ENCODE peak calls at places on chromosomes 16 and 17, in four cellular contexts. One of them, this sample, is unnamed.

GRCh38 chr17:2054740-2055493 is at the start of gene HIC1:
- DNase-seq in testis: peak; percentile 84
- DNase-seq in A549: peak; percentile 74
- DNase-seq in IMR-90: peak; percentile 73
- DNase-seq in this sample: peak; percentile 57

GRCh38 chr17:1347681-1348318 is 52.2 kb downstream of the YWHAE start:
- DNase-seq in testis: peak; percentile 59
- DNase-seq in A549: no peak
- DNase-seq in IMR-90: peak; percentile 16
- DNase-seq in this sample: peak; percentile 44

GRCh38 chr17:37261286-37261685 is 114.5 kb upstream of the C17orf78 start:
- DNase-seq in testis: no peak
- DNase-seq in A549: no peak
- DNase-seq in IMR-90: peak; percentile 27
- DNase-seq in this sample: peak; percentile 43

GRCh38 chr17:36816889-36817288 is 120.4 kb upstream of the LHX1 start:
- DNase-seq in testis: no peak
- DNase-seq in A549: no peak
- DNase-seq in IMR-90: no peak
- DNase-seq in this sample: no peak

GRCh38 chr16:12868169-12868568 is 33.2 kb upstream of the SHISA9 start:
- DNase-seq in testis: no peak
- DNase-seq in A549: no peak
- DNase-seq in IMR-90: no peak
- DNase-seq in this sample: no peak

GRCh38 chr16:23700509-23700908 is 12.5 kb downstream of the ERN2 start:
- DNase-seq in testis: no peak
- DNase-seq in A549: no peak
- DNase-seq in IMR-90: no peak
- DNase-seq in this sample: no peak

GRCh38 chr17:40612510-40613244 is 34.9 kb downstream of the SMARCE1 start:
- DNase-seq in testis: no peak
- DNase-seq in A549: no peak
- DNase-seq in IMR-90: no peak
- DNase-seq in this sample: peak; percentile 21

GRCh38 chr16:74577882-74578366 is 29.0 kb downstream of the GLG1 start:
- DNase-seq in testis: no peak
- DNase-seq in A549: no peak
- DNase-seq in IMR-90: peak; percentile 88
- DNase-seq in this sample: peak; percentile 70

GRCh38 chr17:3025421-3026124 is 37.8 kb downstream of the OR1D5 start:
- DNase-seq in testis: no peak
- DNase-seq in A549: no peak
- DNase-seq in IMR-90: no peak
- DNase-seq in this sample: no peak

GRCh38 chr17:10699861-10700260 is 2.5 kb downstream of the ADPRM start:
- DNase-seq in testis: no peak
- DNase-seq in A549: no peak
- DNase-seq in IMR-90: no peak
- DNase-seq in this sample: no peak

GRCh38 chr16:17125671-17126070 is 345.1 kb downstream of the XYLT1 start:
- DNase-seq in testis: no peak
- DNase-seq in A549: no peak
- DNase-seq in IMR-90: peak; percentile 49
- DNase-seq in this sample: peak; percentile 15

GRCh38 chr17:3843935-3844516 is 2.0 kb downstream of the NCBP3 start:
- DNase-seq in testis: no peak
- DNase-seq in A549: peak; percentile 78
- DNase-seq in IMR-90: no peak
- DNase-seq in this sample: peak; percentile 38

GRCh38 chr16:66255647-66256046 is 110.8 kb upstream of the CDH5 start:
- DNase-seq in testis: no peak
- DNase-seq in A549: no peak
- DNase-seq in IMR-90: no peak
- DNase-seq in this sample: no peak

GRCh38 chr17:5418858-5419355 is 555 bp downstream of the NUP88 start:
- DNase-seq in testis: peak; percentile 43
- DNase-seq in A549: peak; percentile 34
- DNase-seq in IMR-90: peak; percentile 39
- DNase-seq in this sample: peak; percentile 77

GRCh38 chr17:3780986-3781385 is 20.0 kb downstream of the ITGAE start:
- DNase-seq in testis: no peak
- DNase-seq in A549: no peak
- DNase-seq in IMR-90: no peak
- DNase-seq in this sample: no peak

GRCh38 chr17:10111907-10112452 is 86.4 kb downstream of the GAS7 start:
- DNase-seq in testis: no peak
- DNase-seq in A549: no peak
- DNase-seq in IMR-90: no peak
- DNase-seq in this sample: no peak

GRCh38 chr17:78924481-78925151 is 571 bp downstream of the TIMP2 start:
- DNase-seq in testis: no peak
- DNase-seq in A549: no peak
- DNase-seq in IMR-90: no peak
- DNase-seq in this sample: no peak

GRCh38 chr16:12625068-12625467 is 178.6 kb downstream of the CPPED1 start:
- DNase-seq in testis: no peak
- DNase-seq in A549: no peak
- DNase-seq in IMR-90: no peak
- DNase-seq in this sample: no peak

GRCh38 chr16:7377231-7377630 is 44.6 kb downstream of the RBFOX1 start:
- DNase-seq in testis: no peak
- DNase-seq in A549: no peak
- DNase-seq in IMR-90: no peak
- DNase-seq in this sample: no peak

GRCh38 chr16:65032397-65032796 is 89.5 kb downstream of the CDH11 start:
- DNase-seq in testis: no peak
- DNase-seq in A549: no peak
- DNase-seq in IMR-90: peak; percentile 62
- DNase-seq in this sample: no peak

GRCh38 chr16:57093845-57094564 is 1.6 kb downstream of the CPNE2 start:
- DNase-seq in testis: no peak
- DNase-seq in A549: no peak
- DNase-seq in IMR-90: no peak
- DNase-seq in this sample: no peak

GRCh38 chr17:51165680-51166197 is 472 bp upstream of the NME2 start:
- DNase-seq in testis: no peak
- DNase-seq in A549: no peak
- DNase-seq in IMR-90: peak; percentile 22
- DNase-seq in this sample: no peak

GRCh38 chr17:29694923-29695563 is 72.3 kb upstream of the CORO6 start:
- DNase-seq in testis: no peak
- DNase-seq in A549: no peak
- DNase-seq in IMR-90: no peak
- DNase-seq in this sample: no peak

GRCh38 chr16:88287219-88287618 is 95.5 kb upstream of the ZNF469 start:
- DNase-seq in testis: peak; percentile 48
- DNase-seq in A549: peak; percentile 68
- DNase-seq in IMR-90: no peak
- DNase-seq in this sample: no peak

GRCh38 chr16:89193021-89193575 is 7.2 kb downstream of the SLC22A31 start:
- DNase-seq in testis: no peak
- DNase-seq in A549: peak; percentile 84
- DNase-seq in IMR-90: peak; percentile 86
- DNase-seq in this sample: no peak

GRCh38 chr17:57121308-57122042 is 36.4 kb downstream of the AKAP1 start:
- DNase-seq in testis: peak; percentile 72
- DNase-seq in A549: peak; percentile 56
- DNase-seq in IMR-90: peak; percentile 36
- DNase-seq in this sample: no peak

GRCh38 chr16:89637379-89637778 is 20.1 kb downstream of the CHMP1A start:
- DNase-seq in testis: no peak
- DNase-seq in A549: no peak
- DNase-seq in IMR-90: no peak
- DNase-seq in this sample: no peak

GRCh38 chr16:88442811-88443576 is 10.1 kb upstream of the ZFPM1 start:
- DNase-seq in testis: peak; percentile 72
- DNase-seq in A549: peak; percentile 76
- DNase-seq in IMR-90: peak; percentile 55
- DNase-seq in this sample: peak; percentile 62

GRCh38 chr17:78112508-78113471 is 15.8 kb downstream of the TMC6 start:
- DNase-seq in testis: peak; percentile 77
- DNase-seq in A549: peak; percentile 73
- DNase-seq in IMR-90: peak; percentile 13
- DNase-seq in this sample: peak; percentile 38

GRCh38 chr17:29590261-29590978 is 972 bp upstream of the GIT1 start:
- DNase-seq in testis: no peak
- DNase-seq in A549: peak; percentile 73
- DNase-seq in IMR-90: peak; percentile 58
- DNase-seq in this sample: no peak

GRCh38 chr17:2986925-2987324 is 76.5 kb downstream of the OR1D5 start:
- DNase-seq in testis: no peak
- DNase-seq in A549: no peak
- DNase-seq in IMR-90: no peak
- DNase-seq in this sample: no peak

GRCh38 chr17:79455636-79456035 is 155.2 kb downstream of the RBFOX3 start:
- DNase-seq in testis: no peak
- DNase-seq in A549: no peak
- DNase-seq in IMR-90: no peak
- DNase-seq in this sample: no peak

GRCh38 chr16:28136751-28137434 is 73.4 kb upstream of the GSG1L start:
- DNase-seq in testis: peak; percentile 38
- DNase-seq in A549: no peak
- DNase-seq in IMR-90: no peak
- DNase-seq in this sample: no peak

GRCh38 chr17:45312477-45313418 is 4.1 kb downstream of the MAP3K14 start:
- DNase-seq in testis: no peak
- DNase-seq in A549: no peak
- DNase-seq in IMR-90: no peak
- DNase-seq in this sample: no peak

GRCh38 chr17:14302421-14303099 is 1.7 kb downstream of the HS3ST3B1 start:
- DNase-seq in testis: peak; percentile 87
- DNase-seq in A549: peak; percentile 80
- DNase-seq in IMR-90: peak; percentile 86
- DNase-seq in this sample: peak; percentile 81

GRCh38 chr16:19102187-19102872 is 11.4 kb upstream of the ITPRIPL2 start:
- DNase-seq in testis: no peak
- DNase-seq in A549: no peak
- DNase-seq in IMR-90: no peak
- DNase-seq in this sample: no peak

GRCh38 chr17:48497103-48497502 is 33.7 kb downstream of the HOXB1 start:
- DNase-seq in testis: no peak
- DNase-seq in A549: no peak
- DNase-seq in IMR-90: peak; percentile 89
- DNase-seq in this sample: peak; percentile 63
- H3K4me3 ChIP-seq in testis: no peak overlapping the region
- H3K4me3 ChIP-seq in A549: no peak overlapping the region
- H3K4me3 ChIP-seq in IMR-90: no peak overlapping the region
- H3K4me3 ChIP-seq in this sample: no peak overlapping the region

DNA sequence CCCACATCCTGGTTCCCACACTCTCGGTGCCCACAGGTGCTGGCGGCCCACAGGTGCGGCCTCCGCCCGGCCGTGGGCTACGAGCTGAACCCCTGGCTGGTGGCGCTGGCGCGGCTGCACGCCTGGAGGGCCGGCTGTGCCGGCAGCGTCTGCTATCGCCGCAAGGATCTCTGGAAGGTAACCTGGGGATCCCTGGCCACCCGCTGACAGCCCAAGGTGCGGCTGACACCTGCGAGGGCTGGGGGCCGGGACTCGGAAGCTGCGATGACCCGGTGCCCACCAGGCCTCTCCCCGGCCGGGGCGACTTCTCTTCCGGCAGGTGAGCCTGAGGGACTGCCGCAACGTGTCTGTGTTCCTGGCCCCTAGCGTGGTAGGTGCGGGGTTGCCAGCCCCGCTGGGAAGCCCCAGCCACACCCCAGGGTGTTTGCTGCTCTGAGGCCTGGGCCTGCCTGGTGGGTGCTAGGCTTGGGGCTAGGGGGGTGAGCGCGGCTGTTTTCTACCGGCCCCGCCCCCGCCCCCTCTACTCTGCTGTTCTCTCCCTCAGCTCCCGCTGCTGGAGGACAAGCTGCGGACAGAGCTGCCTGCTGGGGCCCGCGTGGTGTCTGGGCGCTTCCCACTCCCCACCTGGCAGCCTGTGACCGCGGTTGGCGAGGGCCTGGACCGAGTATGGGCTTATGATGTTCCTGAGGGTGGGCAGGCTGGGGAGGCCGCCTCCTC is 977 bp downstream of the ANTKMT start:
- DNase-seq in testis: no peak
- DNase-seq in A549: no peak
- DNase-seq in IMR-90: no peak
- DNase-seq in this sample: no peak
- H3K27ac ChIP-seq in testis: no peak overlapping the region
- H3K27ac ChIP-seq in A549: peak overlapping the region; percentile 98
- H3K27ac ChIP-seq in IMR-90: no peak overlapping the region
- H3K27ac ChIP-seq in this sample: no peak overlapping the region

DNA sequence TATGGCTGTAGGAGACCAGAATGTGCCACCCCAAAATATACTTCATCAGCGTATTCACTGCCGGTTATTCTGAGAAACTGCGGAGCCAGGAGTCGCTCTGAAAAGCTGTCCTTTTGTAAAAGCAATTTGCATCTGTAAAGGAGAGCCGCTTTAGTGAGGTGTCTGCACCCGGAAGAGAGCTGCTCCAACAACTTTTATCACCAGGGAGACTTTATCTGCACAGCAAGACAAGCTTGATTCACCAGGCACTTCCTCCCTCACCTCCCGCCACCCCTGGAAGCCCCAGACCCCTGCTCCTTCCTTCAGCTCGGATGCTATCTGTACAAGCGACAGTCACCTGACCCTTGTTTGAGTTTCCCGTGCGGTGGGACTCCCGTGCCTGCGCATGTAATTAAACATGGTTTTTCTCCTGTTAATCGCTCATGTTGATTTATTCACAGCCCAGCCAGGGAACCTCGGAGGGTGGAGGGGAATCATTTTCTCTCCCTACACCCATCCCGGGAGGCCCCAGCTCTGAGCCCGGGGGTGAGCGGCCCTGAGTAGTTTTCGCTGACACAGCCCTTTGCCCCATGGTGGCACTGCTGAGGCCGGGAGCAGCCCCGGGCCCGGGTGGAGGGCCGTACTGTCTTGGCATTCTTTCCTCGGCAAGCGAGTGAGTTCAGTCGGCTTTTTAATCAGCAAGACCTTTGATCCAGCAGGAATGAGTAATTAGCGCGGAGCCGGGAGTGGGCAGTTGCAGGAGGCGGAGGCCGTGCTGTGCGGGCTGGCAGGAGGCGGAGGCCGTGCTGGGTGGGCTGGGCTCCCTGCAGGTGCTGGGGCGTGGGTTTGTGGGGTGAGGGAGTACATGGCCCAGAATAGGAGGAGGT is 222.7 kb upstream of the CIBAR2 start:
- DNase-seq in testis: no peak
- DNase-seq in A549: no peak
- DNase-seq in IMR-90: no peak
- DNase-seq in this sample: no peak
- H3K4me3 ChIP-seq in testis: no peak overlapping the region
- H3K4me3 ChIP-seq in A549: no peak overlapping the region
- H3K4me3 ChIP-seq in IMR-90: no peak overlapping the region
- H3K4me3 ChIP-seq in this sample: no peak overlapping the region

DNA sequence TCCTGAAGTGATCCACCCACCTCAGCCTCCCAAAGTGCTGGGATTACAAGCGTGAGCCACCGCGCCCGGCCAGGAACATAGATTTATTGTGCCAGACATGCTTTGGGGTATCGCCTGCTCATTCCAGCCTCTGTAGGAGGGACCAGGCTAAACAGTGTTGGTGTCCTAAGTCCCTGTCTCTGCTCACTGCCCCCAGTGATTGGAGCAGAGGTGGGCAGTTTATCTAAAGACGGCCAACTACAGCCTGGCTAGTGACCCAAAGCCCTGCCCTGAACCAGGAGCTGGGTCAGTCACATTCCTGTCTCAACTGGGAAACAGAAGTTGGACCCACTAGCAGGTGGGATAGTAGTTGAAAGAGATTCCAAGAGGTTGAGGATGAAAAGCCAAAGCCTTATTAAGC is 36.3 kb upstream of the ETV4 start:
- DNase-seq in testis: no peak
- DNase-seq in A549: no peak
- DNase-seq in IMR-90: no peak
- DNase-seq in this sample: no peak
- H3K27ac ChIP-seq in testis: no peak overlapping the region
- H3K27ac ChIP-seq in A549: no peak overlapping the region
- H3K27ac ChIP-seq in IMR-90: no peak overlapping the region
- H3K27ac ChIP-seq in this sample: no peak overlapping the region